ENCODE peak calls at places on chromosomes 2 and 18, in seven cellular contexts. S, K, G, R, I, J and N are unnamed samples.

GRCh38 chr2:207066166-207066565 is 99.6 kb downstream of the KLF7 start:
- DNase-seq in K (no peak), G (no peak), I (no peak), S (no peak), J (no peak), R (no peak), N (no peak)

GRCh38 chr2:62412347-62412742 is 93.7 kb downstream of the TMEM17 start:
- DNase-seq in S (no peak), I (peak; percentile 18), K (no peak), G (no peak), J (no peak), R (peak; percentile 23), N (no peak)

GRCh38 chr18:57431512-57432080 is 3.6 kb upstream of the ONECUT2 start:
- DNase-seq in G (no peak), S (no peak), R (no peak), I (no peak), J (no peak), K (no peak), N (no peak)

GRCh38 chr18:8034674-8035073 is 467.6 kb downstream of the PTPRM start:
- DNase-seq in J (no peak), R (no peak), S (no peak), G (no peak), K (no peak), I (no peak), N (no peak)

GRCh38 chr2:238970553-238971081 is 122.7 kb downstream of the TWIST2 start:
- DNase-seq in G (peak; percentile 44), I (peak; percentile 74), J (no peak), S (peak; percentile 27), K (peak; percentile 62), R (peak; percentile 80), N (peak; percentile 49)

GRCh38 chr2:173076557-173077345 is 1.1 kb downstream of the MAP3K20 start:
- DNase-seq in R (peak; percentile 55), K (peak; percentile 45), G (peak; percentile 17), S (no peak), J (no peak), I (peak; percentile 71), N (peak; percentile 46)

GRCh38 chr2:218290316-218291261 is 1.7 kb downstream of the TMBIM1 start:
- DNase-seq in I (no peak), J (no peak), R (no peak), K (no peak), G (peak; percentile 54), S (no peak), N (no peak)

GRCh38 chr2:173231042-173231441 is 123.6 kb upstream of the CDCA7 start:
- DNase-seq in K (no peak), G (no peak), R (no peak), J (no peak), S (no peak), I (no peak), N (no peak)

GRCh38 chr2:108583903-108584520 is 49.7 kb downstream of the LIMS1 start:
- DNase-seq in R (peak; percentile 88), K (peak; percentile 74), S (peak; percentile 84), J (peak; percentile 75), I (peak; percentile 91), G (peak; percentile 49), N (peak; percentile 81)

GRCh38 chr2:24885221-24886113 is 34.6 kb downstream of the ADCY3 start:
- DNase-seq in G (no peak), R (no peak), I (no peak), S (no peak), J (no peak), K (no peak), N (no peak)

GRCh38 chr2:85888745-85889647 is at the start of gene ST3GAL5:
- DNase-seq in G (peak; percentile 95), R (peak; percentile 95), I (peak; percentile 86), J (peak; percentile 85), K (peak; percentile 94), S (peak; percentile 70), N (peak; percentile 83)

GRCh38 chr2:85892216-85892944 is 3.6 kb upstream of the ST3GAL5 start:
- DNase-seq in S (no peak), J (no peak), G (no peak), I (no peak), R (no peak), K (no peak), N (no peak)

GRCh38 chr2:85890522-85891176 is 1.9 kb upstream of the ST3GAL5 start:
- DNase-seq in J (no peak), I (no peak), G (no peak), K (no peak), S (no peak), R (no peak), N (no peak)

GRCh38 chr2:85889648-85890281 is 975 bp upstream of the ST3GAL5 start:
- DNase-seq in K (peak; percentile 63), S (no peak), J (peak; percentile 55), R (no peak), I (no peak), G (no peak), N (no peak)

DNA sequence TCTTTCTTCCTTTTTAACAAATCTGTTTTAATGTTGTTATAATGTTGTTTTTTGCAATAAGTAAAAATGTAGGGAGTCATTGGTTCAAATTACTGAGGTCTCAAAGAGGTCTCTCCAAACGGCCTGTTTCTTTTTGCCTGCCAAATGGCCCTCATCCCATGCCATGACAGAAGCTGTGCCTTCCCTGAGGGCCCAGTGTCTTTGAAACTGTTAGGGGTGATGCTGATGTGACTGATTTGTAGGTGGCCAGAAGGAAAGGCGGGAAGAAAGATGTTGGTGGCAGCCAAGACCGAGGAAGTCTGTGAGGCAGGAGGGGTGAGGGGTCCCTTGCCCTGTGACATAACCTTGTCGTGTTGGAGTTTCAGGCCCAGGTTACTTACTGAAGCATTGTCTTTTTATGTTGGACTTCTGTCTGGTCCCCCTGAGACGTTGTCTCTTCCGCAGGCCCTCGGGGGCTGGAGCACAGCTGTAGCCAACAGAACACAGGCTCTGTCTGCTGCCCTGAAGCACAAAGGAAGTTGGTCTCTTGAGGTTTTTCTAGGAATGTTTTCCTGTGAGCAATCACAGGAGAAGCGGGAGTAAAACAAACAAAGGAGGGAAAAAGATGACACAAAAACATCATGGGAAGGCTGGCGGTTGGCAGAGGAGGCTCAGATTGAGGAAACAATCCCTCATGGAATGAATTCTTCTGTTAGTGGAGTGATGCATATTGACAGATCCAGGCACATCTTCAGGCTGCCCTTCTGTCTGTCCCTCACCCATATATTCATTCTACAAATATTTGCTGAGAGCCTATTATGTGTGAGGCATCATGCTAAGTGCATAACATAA is 4.9 kb upstream of the ST3GAL5 start:
- DNase-seq in K (no peak), S (peak; percentile 64), J (no peak), I (peak; percentile 68), G (no peak), R (no peak), N (peak; percentile 82)
- H3K4me3 ChIP-seq in K (no peak overlapping the region), S (no peak overlapping the region), J (no peak overlapping the region), I (no peak overlapping the region), G (no peak overlapping the region), R (no peak overlapping the region), N (no peak overlapping the region)

DNA sequence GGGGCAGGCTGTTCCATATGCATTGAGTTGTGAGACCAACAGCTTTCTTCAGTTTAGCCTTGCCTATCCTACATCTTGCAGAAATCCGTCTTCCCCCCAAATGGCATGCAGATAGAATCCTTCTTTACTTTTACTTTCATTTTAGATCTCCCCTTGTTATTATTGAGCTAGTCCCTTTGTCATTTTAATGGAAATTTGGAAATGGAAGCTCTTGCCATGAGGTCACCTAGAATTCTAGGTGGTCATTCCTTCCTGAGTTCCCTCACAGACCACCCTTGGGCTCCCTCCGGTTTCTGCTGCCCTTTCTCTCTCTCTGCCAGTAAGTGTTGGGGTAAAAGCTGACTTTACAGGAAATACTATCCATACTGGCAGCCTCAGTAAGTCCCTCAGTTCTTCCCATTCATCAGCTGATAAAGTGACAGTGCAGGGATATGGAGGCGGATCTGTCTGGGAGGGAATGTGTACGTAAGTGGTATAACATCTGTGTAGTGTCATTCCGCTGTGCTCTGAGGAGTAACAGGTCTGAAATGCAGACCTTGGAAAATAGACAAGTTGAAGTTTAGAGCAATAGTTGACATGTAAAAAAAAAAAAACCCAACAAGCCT is 30.3 kb downstream of the ARHGAP25 start:
- DNase-seq in G (peak; percentile 13), R (peak; percentile 49), S (no peak), I (peak; percentile 27), K (no peak), J (no peak), N (peak; percentile 18)
- H3K4me3 ChIP-seq in G (peak overlapping the region; percentile 57), R (no peak overlapping the region), S (no peak overlapping the region), I (peak overlapping the region; percentile 29), K (peak overlapping the region; percentile 5), J (no peak overlapping the region), N (no peak overlapping the region)

GRCh38 chr2:74002515-74003391 is 18.0 kb downstream of the TET3 start:
- DNase-seq in I (peak; percentile 73), S (peak; percentile 57), K (peak; percentile 86), R (peak; percentile 95), J (peak; percentile 47), G (peak; percentile 76), N (peak; percentile 81)

GRCh38 chr2:74005786-74006185 is 21.1 kb downstream of the TET3 start:
- DNase-seq in I (peak; percentile 35), K (no peak), G (no peak), S (no peak), R (no peak), J (no peak), N (peak; percentile 46)

GRCh38 chr2:74001781-74002514 is 17.2 kb downstream of the TET3 start:
- DNase-seq in J (no peak), I (no peak), G (no peak), K (no peak), R (no peak), S (no peak), N (no peak)

GRCh38 chr2:74004212-74005182 is 19.8 kb downstream of the TET3 start:
- DNase-seq in I (no peak), K (no peak), S (no peak), G (no peak), J (no peak), R (no peak), N (no peak)

GRCh38 chr2:74003494-74004211 is 18.9 kb downstream of the TET3 start:
- DNase-seq in I (peak; percentile 84), S (peak; percentile 82), K (no peak), R (peak; percentile 29), G (no peak), J (no peak), N (peak; percentile 84)
- H3K4me3 ChIP-seq in I (peak overlapping the region; percentile 83), S (peak overlapping the region; percentile 66), K (peak overlapping the region; percentile 70), R (peak overlapping the region; percentile 73), G (no peak overlapping the region), J (no peak overlapping the region), N (peak overlapping the region; percentile 86)

GRCh38 chr18:12307251-12307736 is 747 bp upstream of the TUBB6 start:
- DNase-seq in I (peak; percentile 78), J (peak; percentile 57), K (peak; percentile 32), G (no peak), S (peak; percentile 60), R (peak; percentile 65), N (peak; percentile 79)

GRCh38 chr18:12305211-12305610 is 2.8 kb upstream of the TUBB6 start:
- DNase-seq in K (no peak), I (no peak), S (no peak), J (no peak), R (no peak), G (no peak), N (no peak)

GRCh38 chr18:12304351-12305210 is 3.5 kb upstream of the TUBB6 start:
- DNase-seq in G (no peak), I (no peak), J (no peak), R (no peak), K (no peak), S (no peak), N (no peak)

GRCh38 chr18:12306752-12307151 is 1.3 kb upstream of the TUBB6 start:
- DNase-seq in K (no peak), I (no peak), R (no peak), G (no peak), J (no peak), S (no peak), N (no peak)

GRCh38 chr18:12305930-12306629 is 2.0 kb upstream of the TUBB6 start:
- DNase-seq in R (no peak), S (no peak), G (no peak), I (no peak), J (no peak), K (no peak), N (no peak)
- H3K4me3 ChIP-seq in R (no peak overlapping the region), S (peak overlapping the region; percentile 20), G (no peak overlapping the region), I (peak overlapping the region; percentile 85), J (no peak overlapping the region), K (no peak overlapping the region), N (peak overlapping the region; percentile 87)